ENCODE peak calls at places on chromosome 22, in ten cellular contexts. E is neural progenitor cell; G is PC-3; W is foreskin fibroblast; S is AG04450; C is stomach; N is GM12865; O is naive thymus-derived CD4-positive, alpha-beta T cell; K is transverse colon; L is fibroblast of lung. Z is an unnamed sample.

GRCh38 chr22:39090426-39091064 is 6.5 kb upstream of the APOBEC3H start:
- DNase-seq in L (no peak), C (peak; percentile 53), W (no peak), S (no peak), K (peak; percentile 60), G (peak; percentile 96), E (no peak), N (peak; percentile 89), O (peak; percentile 82), Z (no peak)

GRCh38 chr22:29994027-29994715 is 86.1 kb upstream of the HORMAD2 start:
- DNase-seq in E (no peak), N (no peak), O (no peak), K (no peak), S (no peak), G (peak; percentile 72), W (peak; percentile 58), L (peak; percentile 56), C (no peak), Z (no peak)

GRCh38 chr22:39526736-39527171 is 5.8 kb downstream of the RPS19BP1 start:
- DNase-seq in N (peak; percentile 57), W (no peak), K (no peak), S (no peak), G (no peak), O (no peak), L (no peak), C (no peak), E (peak; percentile 25), Z (no peak)

GRCh38 chr22:46087816-46088277 is 62.5 kb upstream of the PPARA start:
- DNase-seq in C (peak; percentile 88), L (peak; percentile 95), N (no peak), S (peak; percentile 81), K (peak; percentile 80), O (no peak), W (peak; percentile 98), E (peak; percentile 71), G (no peak), Z (peak; percentile 96)

GRCh38 chr22:19483481-19484244 is 3.9 kb downstream of the CDC45 start:
- DNase-seq in K (no peak), N (no peak), W (peak; percentile 71), C (no peak), E (no peak), O (no peak), L (peak; percentile 24), G (peak; percentile 4), S (no peak), Z (no peak)

GRCh38 chr22:17264321-17265052 is 45.3 kb upstream of the ADA2 start:
- DNase-seq in L (peak; percentile 72), K (no peak), C (no peak), E (peak; percentile 82), G (no peak), S (no peak), N (no peak), O (no peak), W (peak; percentile 12), Z (no peak)

GRCh38 chr22:22941831-22942510 is 54.4 kb downstream of the IGLL5 start:
- DNase-seq in S (no peak), N (peak; percentile 48), G (no peak), E (no peak), O (no peak), L (no peak), K (peak; percentile 4), C (peak; percentile 19), W (no peak), Z (no peak)

GRCh38 chr22:46293591-46294260 is 2.9 kb upstream of the GTSE1 start:
- DNase-seq in N (no peak), C (no peak), W (peak; percentile 94), S (no peak), L (peak; percentile 56), K (peak; percentile 45), E (no peak), G (no peak), O (no peak), Z (no peak)

GRCh38 chr22:17797721-17798559 is 23.7 kb upstream of the BID start:
- DNase-seq in L (no peak), W (no peak), K (no peak), S (no peak), O (no peak), E (no peak), G (no peak), N (peak; percentile 93), C (no peak), Z (no peak)

GRCh38 chr22:35792501-35792900 is 74.8 kb downstream of the APOL5 start:
- DNase-seq in W (no peak), E (no peak), C (peak; percentile 60), N (no peak), G (peak; percentile 50), O (no peak), K (no peak), S (no peak), L (no peak), Z (no peak)

GRCh38 chr22:47927811-47928210 is 1165.4 kb downstream of the TBC1D22A start:
- DNase-seq in K (no peak), O (no peak), E (no peak), L (no peak), G (no peak), N (no peak), C (no peak), W (no peak), S (no peak), Z (no peak)

GRCh38 chr22:25449781-25450317 is 114.6 kb upstream of the GRK3 start:
- DNase-seq in W (no peak), L (no peak), N (no peak), S (no peak), K (no peak), O (no peak), E (no peak), G (no peak), C (no peak), Z (no peak)

GRCh38 chr22:32712644-32713355 is 88.7 kb upstream of the TIMP3 start:
- DNase-seq in K (no peak), N (no peak), E (no peak), W (peak; percentile 48), S (no peak), G (no peak), L (no peak), C (no peak), O (no peak), Z (no peak)

DNA sequence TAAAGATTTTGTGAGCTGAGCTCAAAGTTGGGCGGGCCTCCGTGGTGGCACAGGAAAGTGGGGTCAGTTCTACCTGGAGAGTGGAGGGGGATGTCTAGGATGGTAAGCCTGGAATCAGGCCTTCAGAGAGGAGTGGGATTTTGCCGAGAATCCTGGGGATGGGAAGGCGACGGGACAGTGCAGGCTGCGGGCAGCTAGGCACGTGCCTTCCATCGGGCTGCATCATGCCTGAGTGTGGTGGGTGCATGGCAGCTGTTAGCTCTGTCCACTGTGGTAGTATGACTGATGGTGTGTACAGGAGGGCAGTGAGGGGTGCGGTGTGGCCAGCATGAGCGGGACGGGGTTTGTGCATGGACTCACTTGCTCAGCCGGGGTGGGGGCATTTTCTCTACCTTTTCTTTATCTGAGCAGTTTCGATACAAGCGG is 3.6 kb downstream of the SHANK3 start:
- DNase-seq in S (no peak), G (no peak), O (no peak), N (no peak), L (no peak), K (no peak), W (no peak), C (no peak), E (no peak), Z (no peak)
- H3K4me3 ChIP-seq in S (no peak overlapping the region), G (no peak overlapping the region), O (no peak overlapping the region), N (no peak overlapping the region), L (no peak overlapping the region), K (no peak overlapping the region), W (no peak overlapping the region), C (no peak overlapping the region), E (no peak overlapping the region), Z (no peak overlapping the region)

GRCh38 chr22:50306753-50307749 is at the start of gene PLXNB2:
- DNase-seq in L (peak; percentile 87), S (peak; percentile 34), G (peak; percentile 72), O (no peak), W (peak; percentile 93), E (peak; percentile 93), K (peak; percentile 85), N (peak; percentile 89), C (peak; percentile 84), Z (peak; percentile 89)
- H3K4me3 ChIP-seq in L (peak within 1 kb of the TSS; percentile 96), S (peak within 1 kb of the TSS; percentile 93), G (peak within 1 kb of the TSS; percentile 88), O (no peak within 1 kb of the TSS), W (peak within 1 kb of the TSS; percentile 95), E (peak within 1 kb of the TSS; percentile 100), K (peak within 1 kb of the TSS; percentile 97), N (peak within 1 kb of the TSS; percentile 95), C (peak within 1 kb of the TSS; percentile 94), Z (peak within 1 kb of the TSS; percentile 62)

GRCh38 chr22:27863556-27863955 is 55.5 kb downstream of the PITPNB start:
- DNase-seq in S (no peak), G (no peak), L (no peak), C (no peak), K (no peak), W (peak; percentile 22), N (no peak), O (no peak), E (no peak), Z (no peak)

GRCh38 chr22:27867958-27868737 is 50.9 kb downstream of the PITPNB start:
- DNase-seq in W (no peak), S (no peak), K (no peak), O (no peak), N (no peak), E (no peak), C (no peak), G (no peak), L (no peak), Z (no peak)

GRCh38 chr22:27867114-27867957 is 51.7 kb downstream of the PITPNB start:
- DNase-seq in G (no peak), C (no peak), S (no peak), L (no peak), O (no peak), E (no peak), W (peak; percentile 29), K (no peak), N (no peak), Z (no peak)

GRCh38 chr22:27868738-27869282 is 50.2 kb downstream of the PITPNB start:
- DNase-seq in O (no peak), E (no peak), K (no peak), L (no peak), N (no peak), G (no peak), S (no peak), C (no peak), W (no peak), Z (no peak)

GRCh38 chr22:27866136-27867091 is 52.6 kb downstream of the PITPNB start:
- DNase-seq in W (peak; percentile 81), S (peak; percentile 94), K (no peak), L (peak; percentile 97), O (no peak), N (no peak), G (peak; percentile 85), C (peak; percentile 33), E (no peak), Z (peak; percentile 73)
- H3K4me3 ChIP-seq in W (no peak overlapping the region), S (no peak overlapping the region), K (no peak overlapping the region), L (no peak overlapping the region), O (no peak overlapping the region), N (no peak overlapping the region), G (peak overlapping the region; percentile 25), C (no peak overlapping the region), E (no peak overlapping the region), Z (no peak overlapping the region)

DNA sequence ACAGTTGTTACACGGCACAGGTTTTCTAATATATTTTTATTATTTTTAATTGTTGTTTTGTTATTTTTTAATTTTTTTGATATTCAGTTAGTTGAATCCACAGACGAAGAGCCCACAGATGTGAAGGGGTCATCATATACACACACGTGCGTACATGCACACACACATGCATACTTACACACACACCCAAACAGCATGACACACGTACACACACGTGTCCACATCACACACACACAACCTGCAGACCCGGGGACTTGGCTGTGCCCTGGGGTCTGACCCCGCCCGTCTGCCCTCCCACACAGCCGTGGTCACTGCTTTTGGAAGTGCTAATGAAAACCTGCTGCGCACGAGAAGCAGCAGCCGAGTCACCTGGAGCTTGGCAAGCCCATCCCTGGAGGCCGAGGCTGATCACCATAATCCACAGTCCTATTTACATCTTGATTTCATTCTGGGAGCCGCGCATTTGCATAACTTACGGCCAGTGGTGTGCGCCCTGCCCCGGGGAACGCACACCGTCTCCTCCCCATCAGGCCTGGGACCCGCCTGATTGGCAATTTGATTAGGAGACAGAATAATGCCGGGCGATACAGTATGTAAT is 110.3 kb downstream of the BRD1 start:
- DNase-seq in K (no peak), W (no peak), L (no peak), O (no peak), G (no peak), N (no peak), E (peak; percentile 48), C (no peak), S (no peak), Z (no peak)
- H3K4me3 ChIP-seq in K (no peak overlapping the region), W (no peak overlapping the region), L (no peak overlapping the region), O (no peak overlapping the region), G (no peak overlapping the region), N (no peak overlapping the region), E (no peak overlapping the region), C (no peak overlapping the region), S (no peak overlapping the region), Z (no peak overlapping the region)